ENCODE peak calls at places on chromosomes 5 and 9, in five cellular contexts. One of them, this sample, is unnamed.

GRCh38 chr9:16704489-16705111 is 165.9 kb downstream of the BNC2 start:
- DNase-seq in pancreas: no peak
- DNase-seq in HCT116: no peak
- DNase-seq in brain microvascular endothelial cell: peak
- DNase-seq in choroid plexus epithelial cell: peak
- DNase-seq in this sample: no peak

GRCh38 chr9:129253820-129254381 is 75.8 kb upstream of the IER5L start:
- DNase-seq in HCT116: no peak
- DNase-seq in choroid plexus epithelial cell: peak
- DNase-seq in pancreas: peak
- DNase-seq in brain microvascular endothelial cell: peak
- DNase-seq in this sample: no peak

GRCh38 chr9:127968046-127968445 is 12.7 kb downstream of the EEIG1 start:
- DNase-seq in pancreas: no peak
- DNase-seq in brain microvascular endothelial cell: no peak
- DNase-seq in choroid plexus epithelial cell: peak
- DNase-seq in HCT116: peak
- DNase-seq in this sample: peak

GRCh38 chr5:6190838-6191237 is 187.5 kb downstream of the MED10 start:
- DNase-seq in choroid plexus epithelial cell: no peak
- DNase-seq in brain microvascular endothelial cell: no peak
- DNase-seq in HCT116: no peak
- DNase-seq in pancreas: no peak
- DNase-seq in this sample: no peak

GRCh38 chr5:179168636-179169035 is 108.5 kb downstream of the ZNF354C start:
- DNase-seq in choroid plexus epithelial cell: no peak
- DNase-seq in pancreas: no peak
- DNase-seq in HCT116: no peak
- DNase-seq in brain microvascular endothelial cell: no peak
- DNase-seq in this sample: no peak

GRCh38 chr9:134891016-134891589 is 10.5 kb downstream of the FCN2 start:
- DNase-seq in HCT116: no peak
- DNase-seq in brain microvascular endothelial cell: no peak
- DNase-seq in choroid plexus epithelial cell: peak
- DNase-seq in pancreas: no peak
- DNase-seq in this sample: no peak

GRCh38 chr5:157516626-157517325 is 56.8 kb downstream of the NIPAL4 start:
- DNase-seq in choroid plexus epithelial cell: peak
- DNase-seq in HCT116: no peak
- DNase-seq in pancreas: no peak
- DNase-seq in brain microvascular endothelial cell: peak
- DNase-seq in this sample: peak

GRCh38 chr5:108122701-108123100 is 259.2 kb downstream of the FBXL17 start:
- DNase-seq in HCT116: no peak
- DNase-seq in choroid plexus epithelial cell: no peak
- DNase-seq in brain microvascular endothelial cell: no peak
- DNase-seq in pancreas: no peak
- DNase-seq in this sample: no peak

GRCh38 chr5:90962481-90962880 is 403.9 kb downstream of the ADGRV1 start:
- DNase-seq in HCT116: no peak
- DNase-seq in brain microvascular endothelial cell: no peak
- DNase-seq in choroid plexus epithelial cell: peak
- DNase-seq in pancreas: no peak
- DNase-seq in this sample: no peak

GRCh38 chr5:171589461-171589860 is 170.0 kb downstream of the FGF18 start:
- DNase-seq in HCT116: no peak
- DNase-seq in pancreas: no peak
- DNase-seq in brain microvascular endothelial cell: no peak
- DNase-seq in choroid plexus epithelial cell: no peak
- DNase-seq in this sample: no peak

DNA sequence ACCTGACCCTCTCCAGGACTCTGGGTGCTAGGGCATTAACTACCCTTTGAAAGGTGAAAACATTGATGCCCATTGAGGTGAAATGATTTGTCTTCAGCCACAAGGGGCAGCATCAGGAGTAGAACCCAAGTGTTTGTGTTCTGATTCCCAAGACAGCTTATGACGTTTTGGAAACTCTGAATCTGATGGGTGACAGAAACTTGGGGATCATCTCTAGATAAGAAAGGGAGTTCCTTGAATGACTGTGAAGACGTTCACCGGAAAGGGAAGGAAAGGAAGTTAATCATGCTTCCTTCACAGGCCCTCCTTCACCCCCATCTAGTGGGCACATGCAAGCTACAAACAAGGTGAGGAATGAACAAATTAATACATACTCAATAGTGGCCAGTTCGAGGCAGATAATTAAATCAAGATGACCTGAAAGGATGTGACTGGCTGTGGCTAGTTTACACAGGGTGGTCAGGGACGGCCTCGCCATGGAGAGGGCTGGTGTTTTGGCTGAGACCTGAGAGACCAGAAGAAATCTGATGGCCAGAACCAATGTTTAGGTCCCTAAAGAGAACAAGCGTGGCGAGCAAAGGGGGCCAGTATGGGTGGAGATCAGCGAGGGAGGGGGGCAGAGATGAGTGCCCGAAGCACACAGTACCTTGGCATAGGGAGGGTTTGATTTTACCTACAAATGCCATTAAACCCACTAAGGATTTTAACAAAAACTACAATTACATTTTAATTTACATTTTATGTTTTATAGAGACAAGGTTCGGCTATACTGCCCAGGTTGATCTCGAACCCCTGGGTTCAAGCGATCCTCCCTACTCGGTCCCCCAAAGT is 937 bp upstream of the SLC26A2 start:
- DNase-seq in choroid plexus epithelial cell: peak
- DNase-seq in pancreas: no peak
- DNase-seq in brain microvascular endothelial cell: peak
- DNase-seq in HCT116: peak
- DNase-seq in this sample: peak
- H3K4me3 ChIP-seq in choroid plexus epithelial cell: peak
- H3K4me3 ChIP-seq in pancreas: peak
- H3K4me3 ChIP-seq in brain microvascular endothelial cell: peak
- H3K4me3 ChIP-seq in HCT116: peak
- H3K4me3 ChIP-seq in this sample: peak

GRCh38 chr9:85248514-85249312 is 493.0 kb downstream of the AGTPBP1 start:
- DNase-seq in brain microvascular endothelial cell: peak
- DNase-seq in pancreas: no peak
- DNase-seq in HCT116: no peak
- DNase-seq in choroid plexus epithelial cell: peak
- DNase-seq in this sample: peak
- TF ChIP-seq CTCF in brain microvascular endothelial cell: no peak
- TF ChIP-seq CTCF in pancreas: no peak
- TF ChIP-seq CTCF in HCT116: no peak
- TF ChIP-seq CTCF in choroid plexus epithelial cell: no peak
- TF ChIP-seq CTCF in this sample: no peak

GRCh38 chr5:17511775-17512325 is 6.3 kb upstream of the TAF11L3 start:
- DNase-seq in pancreas: no peak
- DNase-seq in brain microvascular endothelial cell: no peak
- DNase-seq in HCT116: no peak
- DNase-seq in choroid plexus epithelial cell: no peak
- DNase-seq in this sample: no peak
- H3K4me3 ChIP-seq in pancreas: no peak
- H3K4me3 ChIP-seq in brain microvascular endothelial cell: no peak
- H3K4me3 ChIP-seq in HCT116: no peak
- H3K4me3 ChIP-seq in choroid plexus epithelial cell: no peak
- H3K4me3 ChIP-seq in this sample: no peak

GRCh38 chr5:169226904-169227303 is 74.0 kb downstream of the SLIT3 start:
- DNase-seq in pancreas: no peak
- DNase-seq in HCT116: no peak
- DNase-seq in choroid plexus epithelial cell: no peak
- DNase-seq in brain microvascular endothelial cell: no peak
- DNase-seq in this sample: no peak
- TF ChIP-seq CTCF in pancreas: no peak
- TF ChIP-seq CTCF in HCT116: no peak
- TF ChIP-seq CTCF in choroid plexus epithelial cell: no peak
- TF ChIP-seq CTCF in brain microvascular endothelial cell: no peak
- TF ChIP-seq CTCF in this sample: no peak

DNA sequence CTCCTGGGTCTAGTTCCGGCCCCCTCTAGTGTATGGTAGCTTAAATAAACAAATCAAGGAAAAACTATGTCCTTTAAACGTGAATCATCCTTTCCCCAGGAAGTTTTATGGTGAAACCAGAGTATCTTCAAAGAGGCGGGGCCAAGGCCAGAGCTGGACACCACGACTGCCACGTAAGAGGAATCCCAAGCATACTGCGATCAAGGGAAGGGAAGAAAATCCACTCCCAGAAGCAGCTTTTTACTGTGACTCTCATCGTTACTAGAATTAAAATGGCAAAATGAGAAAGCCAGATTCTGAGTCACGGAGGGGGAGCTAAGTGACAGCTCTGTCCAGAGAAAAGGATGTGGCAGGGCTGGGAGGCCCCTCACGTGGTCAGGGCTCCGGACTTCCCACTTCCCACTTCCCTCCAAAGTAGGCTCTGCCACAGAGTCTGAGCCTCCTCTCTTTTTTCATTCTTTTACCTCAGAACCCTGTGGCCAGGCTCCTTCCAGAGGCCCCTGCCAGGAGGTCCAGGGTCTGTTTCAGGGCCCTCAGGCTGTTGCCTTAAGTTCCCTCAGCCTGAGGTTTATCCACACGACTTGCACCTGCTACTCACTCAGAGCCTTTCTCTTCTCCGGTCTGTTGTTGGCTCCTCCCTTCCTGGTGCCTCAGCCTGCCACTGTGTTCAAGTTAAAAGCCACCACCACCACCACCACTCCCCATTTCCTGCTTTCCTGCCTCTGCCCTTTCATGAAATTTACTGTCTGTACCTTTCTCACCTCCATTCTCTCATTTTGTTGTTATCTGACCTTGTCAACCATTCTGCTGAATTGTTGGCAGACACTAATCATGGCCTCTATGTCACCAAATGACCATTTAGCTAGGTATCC is 1.4 kb upstream of the GLRX start:
- DNase-seq in HCT116: peak
- DNase-seq in brain microvascular endothelial cell: peak
- DNase-seq in pancreas: no peak
- DNase-seq in choroid plexus epithelial cell: peak
- DNase-seq in this sample: peak
- H3K4me3 ChIP-seq in HCT116: peak
- H3K4me3 ChIP-seq in brain microvascular endothelial cell: peak
- H3K4me3 ChIP-seq in pancreas: no peak
- H3K4me3 ChIP-seq in choroid plexus epithelial cell: peak
- H3K4me3 ChIP-seq in this sample: peak

DNA sequence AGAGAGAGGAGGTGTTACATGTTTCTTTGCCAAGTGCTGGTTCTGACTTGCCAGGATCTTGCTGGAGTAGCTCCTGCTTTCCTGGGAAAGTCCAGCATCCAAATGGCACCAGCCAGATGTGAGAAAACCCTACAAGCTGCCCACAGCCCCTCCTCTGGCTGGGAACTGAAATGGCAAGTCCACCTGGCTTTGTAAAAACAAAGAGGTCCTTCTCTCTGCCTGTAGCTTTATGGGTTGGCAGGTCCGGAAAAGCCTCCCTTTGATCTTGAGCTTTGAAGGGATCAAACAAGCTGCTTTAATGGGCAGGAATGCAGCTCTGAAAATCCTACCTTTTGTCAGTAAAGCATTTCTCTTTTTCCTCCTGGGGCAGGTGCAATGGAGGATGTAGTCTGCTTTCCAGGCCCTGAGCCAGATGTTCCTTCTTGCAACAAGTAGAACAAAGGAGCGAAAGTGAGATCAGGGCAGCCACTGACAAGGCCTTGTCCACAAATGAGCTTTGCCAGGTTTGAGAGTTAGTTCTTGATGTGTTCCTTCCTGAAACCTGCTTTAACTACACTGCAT is 456.7 kb downstream of the ZNF608 start:
- DNase-seq in pancreas: peak
- DNase-seq in choroid plexus epithelial cell: no peak
- DNase-seq in brain microvascular endothelial cell: no peak
- DNase-seq in HCT116: peak
- DNase-seq in this sample: no peak
- TF ChIP-seq CTCF in pancreas: no peak
- TF ChIP-seq CTCF in choroid plexus epithelial cell: peak
- TF ChIP-seq CTCF in brain microvascular endothelial cell: peak
- TF ChIP-seq CTCF in HCT116: no peak
- TF ChIP-seq CTCF in this sample: no peak

GRCh38 chr5:132270706-132271105 is 13.2 kb downstream of the PDLIM4 start:
- DNase-seq in brain microvascular endothelial cell: no peak
- DNase-seq in pancreas: no peak
- DNase-seq in choroid plexus epithelial cell: no peak
- DNase-seq in HCT116: no peak
- DNase-seq in this sample: no peak

GRCh38 chr5:132270345-132270685 is 12.8 kb downstream of the PDLIM4 start:
- DNase-seq in pancreas: no peak
- DNase-seq in choroid plexus epithelial cell: no peak
- DNase-seq in HCT116: no peak
- DNase-seq in brain microvascular endothelial cell: no peak
- DNase-seq in this sample: no peak

GRCh38 chr5:132272341-132273210 is 15.1 kb downstream of the PDLIM4 start:
- DNase-seq in HCT116: no peak
- DNase-seq in choroid plexus epithelial cell: peak
- DNase-seq in pancreas: no peak
- DNase-seq in brain microvascular endothelial cell: peak
- DNase-seq in this sample: no peak

GRCh38 chr5:132269635-132270344 is 12.3 kb downstream of the PDLIM4 start:
- DNase-seq in brain microvascular endothelial cell: no peak
- DNase-seq in HCT116: no peak
- DNase-seq in pancreas: no peak
- DNase-seq in choroid plexus epithelial cell: peak
- DNase-seq in this sample: peak

DNA sequence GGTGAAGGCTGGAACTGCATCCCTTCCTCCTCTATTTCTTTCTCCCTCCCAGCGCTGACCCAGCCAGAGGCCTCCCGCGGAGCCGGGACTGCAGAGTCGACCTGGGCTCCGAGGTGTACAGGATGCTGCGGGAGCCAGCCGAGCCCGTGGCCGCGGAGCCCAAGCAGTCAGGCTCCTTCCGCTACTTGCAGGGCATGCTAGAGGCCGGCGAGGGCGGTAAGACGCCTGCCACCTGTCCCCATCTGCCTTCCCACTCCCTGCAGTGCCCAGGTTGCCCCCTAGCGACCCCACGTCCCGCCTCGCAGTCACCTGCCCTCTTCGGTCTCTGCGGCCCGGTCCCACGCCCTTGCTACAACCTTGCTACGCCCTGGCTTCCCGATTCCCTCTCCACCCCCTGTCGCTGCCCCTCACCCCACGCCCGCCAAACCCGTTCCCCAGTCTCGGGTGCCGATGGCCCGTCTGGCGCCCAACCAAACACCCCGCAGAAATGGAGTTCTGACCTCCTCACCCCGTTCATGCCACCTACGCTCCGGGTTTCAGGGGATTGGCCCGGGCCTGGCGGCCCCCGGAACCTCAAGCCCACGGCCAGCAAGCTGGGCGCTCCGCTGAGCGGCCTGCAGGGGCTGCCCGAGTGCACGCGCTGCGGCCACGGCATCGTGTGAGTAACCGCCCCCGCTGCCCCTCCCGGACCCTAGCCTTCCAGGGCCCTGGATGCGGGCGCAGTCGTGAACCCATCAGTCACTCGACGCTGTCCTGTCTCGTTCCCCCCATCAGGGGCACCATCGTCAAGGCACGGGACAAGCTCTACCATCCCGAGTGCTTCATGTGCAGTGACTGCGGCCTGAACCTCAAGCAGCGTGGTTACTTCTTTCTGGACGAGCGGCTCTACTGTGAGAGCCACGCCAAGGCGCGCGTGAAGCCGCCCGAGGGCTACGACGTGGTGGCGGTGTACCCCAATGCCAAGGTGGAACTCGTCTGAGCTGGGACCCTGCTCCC is 14.1 kb downstream of the PDLIM4 start:
- DNase-seq in pancreas: no peak
- DNase-seq in choroid plexus epithelial cell: no peak
- DNase-seq in brain microvascular endothelial cell: no peak
- DNase-seq in HCT116: no peak
- DNase-seq in this sample: no peak
- H3K4me3 ChIP-seq in pancreas: no peak
- H3K4me3 ChIP-seq in choroid plexus epithelial cell: no peak
- H3K4me3 ChIP-seq in brain microvascular endothelial cell: no peak
- H3K4me3 ChIP-seq in HCT116: no peak
- H3K4me3 ChIP-seq in this sample: no peak

This sample was measured in foreskin fibroblast.